ENCODE peak calls at places on chromosome 11, in nine cellular contexts. G is right lobe of liver, I is AG04450, C is upper lobe of right lung, L is PC-9, R is dorsolateral prefrontal cortex, S is IMR-90, M is fibroblast of pulmonary artery, A is glutamatergic neuron. Y is an unnamed sample.

GRCh38 chr11:110093407-110094297 is 460 bp downstream of the ZC3H12C start:
- DNase-seq in G (peak), I (no peak), C (peak), L (peak), R (peak), S (peak), M (peak), A (peak), Y (peak)

GRCh38 chr11:36296925-36297604 is 977 bp downstream of the PRR5L start:
- DNase-seq in G (no peak), I (peak), C (no peak), L (no peak), R (no peak), S (peak), M (peak), A (no peak), Y (peak)

GRCh38 chr11:93389737-93390136 is 59.2 kb downstream of the DEUP1 start:
- DNase-seq in G (no peak), I (no peak), C (no peak), L (no peak), R (no peak), S (no peak), M (no peak), A (no peak), Y (no peak)

GRCh38 chr11:19676508-19677379 is 35.9 kb upstream of the NAV2 start:
- DNase-seq in G (no peak), I (no peak), C (no peak), L (no peak), R (no peak), S (no peak), M (peak), A (no peak), Y (peak)

GRCh38 chr11:86790867-86791849 is 9.2 kb upstream of the PRSS23 start:
- DNase-seq in G (no peak), I (no peak), C (no peak), L (no peak), R (no peak), S (no peak), M (no peak), A (no peak), Y (no peak)

GRCh38 chr11:393219-394033 is 583 bp upstream of the PKP3 start:
- DNase-seq in G (no peak), I (peak), C (no peak), L (peak), R (no peak), S (peak), M (peak), A (no peak), Y (no peak)

GRCh38 chr11:76241243-76242000 is 35.1 kb upstream of the WNT11 start:
- DNase-seq in G (no peak), I (no peak), C (no peak), L (no peak), R (no peak), S (no peak), M (no peak), A (no peak), Y (no peak)

GRCh38 chr11:103773059-103773458 is 263.4 kb upstream of the DDI1 start:
- DNase-seq in G (no peak), I (peak), C (no peak), L (no peak), R (no peak), S (peak), M (peak), A (no peak), Y (no peak)

GRCh38 chr11:67581469-67581868 is 2.1 kb upstream of the GSTP1 start:
- DNase-seq in G (no peak), I (no peak), C (no peak), L (peak), R (no peak), S (no peak), M (no peak), A (no peak), Y (no peak)

GRCh38 chr11:47259178-47259977 is 1.6 kb downstream of the NR1H3 start:
- DNase-seq in G (no peak), I (no peak), C (no peak), L (peak), R (no peak), S (peak), M (peak), A (peak), Y (peak)

GRCh38 chr11:43802509-43802908 is 78.1 kb upstream of the ALKBH3 start:
- DNase-seq in G (no peak), I (no peak), C (no peak), L (no peak), R (no peak), S (peak), M (peak), A (no peak), Y (peak)
- TF ChIP-seq CTCF in G (no peak), I (peak), C (no peak), L (peak), R (no peak), S (peak), M (peak), A (peak), Y (peak)

GRCh38 chr11:60485987-60486386 is 6.6 kb upstream of the MS4A12 start:
- DNase-seq in G (no peak), I (no peak), C (no peak), L (peak), R (no peak), S (no peak), M (no peak), A (peak), Y (peak)
- TF ChIP-seq CTCF in G (peak), I (no peak), C (peak), L (peak), R (no peak), S (no peak), M (no peak), A (peak), Y (peak)

DNA sequence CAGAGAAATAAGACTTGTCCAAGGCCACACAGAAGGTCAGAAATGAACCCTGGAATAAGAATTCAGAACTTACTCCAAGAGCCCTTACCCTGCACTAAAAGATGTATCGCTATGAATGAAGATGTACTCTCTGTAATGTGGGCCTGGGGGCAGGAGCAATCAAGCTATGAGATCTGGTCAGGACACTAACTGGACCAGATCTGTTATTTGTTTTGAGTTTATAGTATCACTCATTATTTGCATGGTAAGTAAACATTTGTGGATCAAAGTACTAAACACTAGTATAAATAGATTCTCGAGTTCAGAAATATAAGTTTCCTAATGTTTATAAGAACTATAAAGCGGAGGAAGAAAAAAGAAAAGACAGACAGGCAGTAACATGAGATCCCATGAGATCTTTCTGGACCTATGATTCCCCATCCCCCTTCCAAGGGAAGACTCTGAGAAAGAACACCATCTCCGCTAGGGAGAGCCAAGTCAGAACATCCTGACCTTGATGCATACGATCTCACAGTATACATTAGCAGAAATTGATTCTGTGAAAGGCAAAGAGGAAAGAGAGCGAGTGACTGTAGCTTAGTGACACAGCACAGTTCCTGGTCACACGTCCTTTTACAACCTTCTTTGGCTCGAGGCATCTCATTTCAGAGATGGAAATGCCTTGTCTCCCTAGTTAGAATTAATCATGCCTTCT is 71.2 kb downstream of the USP35 start:
- DNase-seq in G (no peak), I (no peak), C (no peak), L (no peak), R (no peak), S (no peak), M (no peak), A (no peak), Y (no peak)
- TF ChIP-seq CTCF in G (no peak), I (no peak), C (no peak), L (no peak), R (no peak), S (no peak), M (no peak), A (no peak), Y (no peak)

DNA sequence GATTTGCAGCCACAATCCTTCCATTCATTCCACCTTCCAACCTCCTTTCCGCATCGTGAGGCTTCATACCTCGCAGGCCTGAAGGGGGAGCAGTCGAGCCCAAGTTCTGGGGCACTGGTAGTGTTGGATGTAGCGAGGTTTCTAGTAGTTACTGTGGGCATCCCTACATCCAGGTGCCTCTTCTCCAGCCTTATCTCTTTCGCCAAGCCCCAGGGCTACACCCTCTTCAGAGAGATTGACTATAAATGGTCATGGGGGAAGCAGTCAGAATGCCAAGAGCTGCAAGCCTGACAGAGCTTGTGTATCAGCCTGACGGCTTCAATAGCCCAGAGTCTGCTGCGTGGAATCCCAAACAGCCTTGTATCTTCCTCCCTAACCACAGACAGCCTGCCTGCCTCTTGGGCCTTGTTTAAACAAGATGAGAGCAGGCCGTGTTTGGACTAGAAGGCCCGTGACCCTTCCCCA is 28.9 kb downstream of the CLMP start:
- DNase-seq in G (no peak), I (peak), C (peak), L (no peak), R (no peak), S (peak), M (peak), A (peak), Y (peak)
- TF ChIP-seq CTCF in G (peak), I (peak), C (peak), L (peak), R (peak), S (peak), M (peak), A (peak), Y (peak)

GRCh38 chr11:118434553-118435232 is 1.6 kb upstream of the KMT2A start:
- DNase-seq in G (peak), I (no peak), C (peak), L (peak), R (peak), S (peak), M (peak), A (peak), Y (peak)
- TF ChIP-seq CTCF in G (no peak), I (peak), C (no peak), L (no peak), R (no peak), S (no peak), M (no peak), A (no peak), Y (peak)

GRCh38 chr11:112837162-112837826 is 123.9 kb upstream of the NCAM1 start:
- DNase-seq in G (peak), I (no peak), C (no peak), L (no peak), R (peak), S (no peak), M (no peak), A (no peak), Y (no peak)
- TF ChIP-seq CTCF in G (no peak), I (no peak), C (no peak), L (peak), R (peak), S (no peak), M (no peak), A (no peak), Y (peak)

DNA sequence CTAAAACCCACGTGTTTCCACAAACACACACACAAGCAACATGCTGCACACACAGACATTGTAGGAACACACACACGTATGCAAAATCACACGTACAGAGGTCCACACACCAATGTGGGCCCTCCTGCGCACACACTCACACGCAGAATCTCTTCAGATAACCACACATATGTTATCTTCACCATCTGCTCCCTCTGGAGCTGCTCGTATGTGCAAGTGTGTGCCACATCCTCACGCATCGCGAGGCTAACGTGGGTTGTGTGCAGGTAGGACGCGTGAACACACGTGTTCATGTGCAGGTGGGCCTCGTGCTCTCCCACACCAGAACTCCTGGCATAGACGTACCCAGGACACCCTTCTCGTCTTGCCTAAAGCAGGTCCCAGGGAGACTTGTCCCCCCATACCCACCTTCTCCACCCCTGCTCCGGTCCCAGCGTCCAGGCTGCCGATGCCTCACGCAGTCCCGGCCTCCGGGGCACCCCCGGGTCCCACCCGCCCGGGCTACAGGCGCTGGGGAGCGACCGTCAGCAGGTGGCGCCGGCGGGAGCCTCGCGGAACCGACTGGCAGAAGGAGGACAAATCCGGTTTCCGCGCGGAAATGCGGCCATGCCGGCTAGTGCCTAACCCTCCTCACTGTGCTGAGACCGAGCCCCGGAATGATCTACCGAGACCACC is 10.3 kb upstream of the IGSF9B start:
- DNase-seq in G (no peak), I (no peak), C (no peak), L (no peak), R (peak), S (no peak), M (no peak), A (peak), Y (peak)
- TF ChIP-seq CTCF in G (peak), I (peak), C (peak), L (no peak), R (peak), S (peak), M (peak), A (peak), Y (peak)

GRCh38 chr11:97683733-97684132 is 1293.9 kb downstream of the JRKL start:
- DNase-seq in G (no peak), I (no peak), C (no peak), L (peak), R (no peak), S (no peak), M (no peak), A (no peak), Y (no peak)
- TF ChIP-seq CTCF in G (no peak), I (no peak), C (no peak), L (no peak), R (no peak), S (no peak), M (no peak), A (no peak), Y (no peak)

GRCh38 chr11:8055836-8056526 is 25.0 kb upstream of the TUB start:
- DNase-seq in G (no peak), I (no peak), C (no peak), L (no peak), R (no peak), S (no peak), M (no peak), A (no peak), Y (no peak)

GRCh38 chr11:8056810-8057463 is 24.1 kb upstream of the TUB start:
- DNase-seq in G (peak), I (no peak), C (no peak), L (no peak), R (no peak), S (peak), M (peak), A (no peak), Y (no peak)

GRCh38 chr11:8058216-8058615 is 22.8 kb upstream of the TUB start:
- DNase-seq in G (peak), I (no peak), C (no peak), L (no peak), R (no peak), S (no peak), M (no peak), A (no peak), Y (no peak)

GRCh38 chr11:8059030-8059429 is 22.0 kb upstream of the TUB start:
- DNase-seq in G (peak), I (no peak), C (no peak), L (no peak), R (no peak), S (no peak), M (no peak), A (no peak), Y (no peak)

GRCh38 chr11:8055111-8055835 is 25.7 kb upstream of the TUB start:
- DNase-seq in G (peak), I (no peak), C (no peak), L (no peak), R (no peak), S (no peak), M (no peak), A (no peak), Y (no peak)
- TF ChIP-seq CTCF in G (no peak), I (peak), C (no peak), L (peak), R (no peak), S (peak), M (peak), A (peak), Y (no peak)

Y was measured in A673.